ENCODE peak calls at places on chromosome X, in seven cellular contexts. S, B, U, G, D, M and J are unnamed samples.

GRCh38 chrX:45351478-45351877 is 150.8 kb upstream of the DIPK2B start:
- DNase-seq in U (no peak), S (no peak), M (no peak), G (no peak), D (no peak), B (peak), J (no peak)

GRCh38 chrX:150610446-150610845 is 42.0 kb downstream of the MTM1 start:
- DNase-seq in D (no peak), M (no peak), S (no peak), U (no peak), B (no peak), G (no peak), J (no peak)

GRCh38 chrX:121256653-121257052 is 209.2 kb downstream of the GLUD2 start:
- DNase-seq in U (no peak), G (no peak), D (no peak), M (no peak), S (no peak), B (no peak), J (peak)

GRCh38 chrX:8846271-8846670 is 45.1 kb upstream of the FAM9A start:
- DNase-seq in D (no peak), B (no peak), M (no peak), S (peak), G (no peak), U (no peak), J (no peak)

GRCh38 chrX:39242187-39242586 is 440.9 kb downstream of the MID1IP1 start:
- DNase-seq in D (no peak), G (no peak), S (peak), U (peak), M (no peak), B (no peak), J (no peak)

GRCh38 chrX:38627683-38628082 is 66.3 kb downstream of the TSPAN7 start:
- DNase-seq in M (no peak), G (no peak), S (peak), D (no peak), B (no peak), U (peak), J (peak)

GRCh38 chrX:107451754-107452153 is 2.3 kb downstream of the FRMPD3 start:
- DNase-seq in D (no peak), M (no peak), S (no peak), U (no peak), B (no peak), G (no peak), J (no peak)

GRCh38 chrX:117840645-117841044 is 276.0 kb downstream of the KLHL13 start:
- DNase-seq in D (no peak), G (no peak), M (no peak), U (no peak), S (no peak), B (no peak), J (no peak)

GRCh38 chrX:102155806-102156179 is at the start of gene BEX5:
- DNase-seq in D (peak), B (no peak), M (peak), G (peak), S (peak), U (peak), J (peak)